ENCODE peak calls at places on chromosomes 12 and 14, in four cellular contexts. One of them, this sample, is unnamed.

GRCh38 chr12:18612971-18613370 is 124.8 kb downstream of the PLCZ1 start:
- DNase-seq in psoas muscle: no peak
- DNase-seq in lower lobe of right lung: no peak
- DNase-seq in naive thymus-derived CD4-positive, alpha-beta T cell: no peak
- DNase-seq in this sample: no peak

GRCh38 chr14:58794993-58795762 is 157.4 kb downstream of the DACT1 start:
- DNase-seq in naive thymus-derived CD4-positive, alpha-beta T cell: no peak
- DNase-seq in psoas muscle: no peak
- DNase-seq in lower lobe of right lung: no peak
- DNase-seq in this sample: no peak

GRCh38 chr14:99936738-99937474 is 128.3 kb upstream of the EVL start:
- DNase-seq in psoas muscle: no peak
- DNase-seq in lower lobe of right lung: no peak
- DNase-seq in naive thymus-derived CD4-positive, alpha-beta T cell: no peak
- DNase-seq in this sample: no peak

GRCh38 chr12:4448943-4449861 is 3.6 kb upstream of the FGF6 start:
- DNase-seq in naive thymus-derived CD4-positive, alpha-beta T cell: no peak
- DNase-seq in lower lobe of right lung: no peak
- DNase-seq in psoas muscle: no peak
- DNase-seq in this sample: no peak

GRCh38 chr12:71157601-71158233 is at the start of gene TSPAN8:
- DNase-seq in naive thymus-derived CD4-positive, alpha-beta T cell: no peak
- DNase-seq in psoas muscle: no peak
- DNase-seq in lower lobe of right lung: no peak
- DNase-seq in this sample: no peak

GRCh38 chr12:123445388-123446344 is 9.2 kb upstream of the RILPL2 start:
- DNase-seq in lower lobe of right lung: peak; percentile 72
- DNase-seq in naive thymus-derived CD4-positive, alpha-beta T cell: no peak
- DNase-seq in psoas muscle: no peak
- DNase-seq in this sample: no peak

GRCh38 chr12:119704065-119704747 is 36.3 kb downstream of the PRKAB1 start:
- DNase-seq in lower lobe of right lung: no peak
- DNase-seq in naive thymus-derived CD4-positive, alpha-beta T cell: no peak
- DNase-seq in psoas muscle: peak; percentile 68
- DNase-seq in this sample: no peak

GRCh38 chr12:26287666-26288408 is 92.5 kb downstream of the SSPN start:
- DNase-seq in naive thymus-derived CD4-positive, alpha-beta T cell: no peak
- DNase-seq in psoas muscle: peak; percentile 49
- DNase-seq in lower lobe of right lung: no peak
- DNase-seq in this sample: peak; percentile 62

GRCh38 chr14:102728509-102728908 is 48.7 kb upstream of the TRAF3 start:
- DNase-seq in lower lobe of right lung: no peak
- DNase-seq in psoas muscle: no peak
- DNase-seq in naive thymus-derived CD4-positive, alpha-beta T cell: no peak
- DNase-seq in this sample: no peak

GRCh38 chr14:54338696-54339317 is 58.0 kb upstream of the CDKN3 start:
- DNase-seq in naive thymus-derived CD4-positive, alpha-beta T cell: no peak
- DNase-seq in psoas muscle: no peak
- DNase-seq in lower lobe of right lung: no peak
- DNase-seq in this sample: peak; percentile 39

GRCh38 chr14:62796431-62796830 is 248.8 kb downstream of the KCNH5 start:
- DNase-seq in psoas muscle: no peak
- DNase-seq in lower lobe of right lung: no peak
- DNase-seq in naive thymus-derived CD4-positive, alpha-beta T cell: no peak
- DNase-seq in this sample: peak; percentile 44

GRCh38 chr12:86698581-86698980 is 442.4 kb upstream of the MGAT4C start:
- DNase-seq in psoas muscle: no peak
- DNase-seq in naive thymus-derived CD4-positive, alpha-beta T cell: no peak
- DNase-seq in lower lobe of right lung: no peak
- DNase-seq in this sample: no peak

GRCh38 chr12:106345739-106346138 is 11.8 kb upstream of the POLR3B start:
- DNase-seq in psoas muscle: no peak
- DNase-seq in naive thymus-derived CD4-positive, alpha-beta T cell: no peak
- DNase-seq in lower lobe of right lung: no peak
- DNase-seq in this sample: peak; percentile 77

GRCh38 chr12:98253207-98253606 is 262.2 kb upstream of the TMPO start:
- DNase-seq in naive thymus-derived CD4-positive, alpha-beta T cell: no peak
- DNase-seq in lower lobe of right lung: no peak
- DNase-seq in psoas muscle: no peak
- DNase-seq in this sample: no peak

GRCh38 chr14:65277027-65277426 is 135.5 kb upstream of the FUT8 start:
- DNase-seq in lower lobe of right lung: no peak
- DNase-seq in naive thymus-derived CD4-positive, alpha-beta T cell: no peak
- DNase-seq in psoas muscle: no peak
- DNase-seq in this sample: peak; percentile 32

DNA sequence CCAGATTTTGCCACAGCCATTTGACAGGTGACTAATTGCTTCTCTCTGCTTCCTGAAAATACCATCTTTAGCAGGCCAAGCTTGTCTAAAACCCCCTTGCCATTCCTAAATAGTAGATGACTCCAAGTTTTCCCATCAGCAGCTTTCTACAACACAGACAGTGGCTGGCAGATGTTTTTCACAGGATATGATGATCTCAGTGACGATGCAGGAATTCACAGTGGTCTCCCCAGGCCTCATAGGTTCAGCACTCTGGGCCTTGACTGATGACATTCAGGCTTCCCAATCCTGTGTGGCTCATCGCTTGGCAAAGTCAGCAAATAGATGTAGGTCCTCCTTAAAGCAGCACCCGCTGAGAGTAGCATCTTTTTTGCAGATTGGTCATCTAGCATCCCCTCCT is 215.9 kb upstream of the RGS6 start:
- DNase-seq in lower lobe of right lung: no peak
- DNase-seq in naive thymus-derived CD4-positive, alpha-beta T cell: no peak
- DNase-seq in psoas muscle: no peak
- DNase-seq in this sample: no peak
- H3K4me1 ChIP-seq in lower lobe of right lung: peaks cover 10% of the 10 kb centered on the region
- H3K4me1 ChIP-seq in naive thymus-derived CD4-positive, alpha-beta T cell: no peaks in the 10 kb centered on the region
- H3K4me1 ChIP-seq in psoas muscle: no peaks in the 10 kb centered on the region
- H3K4me1 ChIP-seq in this sample: peaks cover 4% of the 10 kb centered on the region

GRCh38 chr14:61475316-61475715 is 153.9 kb downstream of the PRKCH start:
- DNase-seq in lower lobe of right lung: no peak
- DNase-seq in psoas muscle: no peak
- DNase-seq in naive thymus-derived CD4-positive, alpha-beta T cell: no peak
- DNase-seq in this sample: no peak
- H3K4me1 ChIP-seq in lower lobe of right lung: peaks cover 98% of the 10 kb centered on the region
- H3K4me1 ChIP-seq in psoas muscle: peaks cover 45% of the 10 kb centered on the region
- H3K4me1 ChIP-seq in naive thymus-derived CD4-positive, alpha-beta T cell: peaks cover 95% of the 10 kb centered on the region
- H3K4me1 ChIP-seq in this sample: peaks cover 13% of the 10 kb centered on the region

DNA sequence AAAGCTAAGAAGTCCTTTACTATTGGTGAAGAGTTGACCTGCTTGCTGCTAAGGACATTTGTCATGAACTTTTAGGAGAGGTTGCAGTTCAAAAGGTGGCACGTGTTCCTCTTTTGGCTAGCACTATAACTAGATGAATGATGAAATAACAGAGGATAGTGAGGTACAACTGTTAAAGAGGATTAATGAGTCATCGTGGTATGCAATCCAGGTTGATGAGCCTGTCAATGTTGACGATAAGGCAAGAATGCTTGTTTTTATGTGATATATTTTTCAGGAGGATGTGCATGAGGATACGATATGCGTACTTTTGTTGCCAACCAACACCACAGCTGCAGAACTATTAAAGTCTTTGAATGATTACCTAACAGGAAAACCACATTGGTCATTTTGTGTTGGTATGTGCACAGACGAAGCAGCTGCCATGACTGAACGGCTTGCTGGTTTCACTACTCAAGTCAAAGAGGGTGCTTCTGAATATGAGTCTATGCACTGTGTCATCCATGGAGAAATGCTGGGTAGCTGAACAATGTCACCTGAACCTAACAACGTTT is 10.6 kb downstream of the CEP128 start:
- DNase-seq in lower lobe of right lung: no peak
- DNase-seq in naive thymus-derived CD4-positive, alpha-beta T cell: peak; percentile 48
- DNase-seq in psoas muscle: no peak
- DNase-seq in this sample: peak; percentile 94
- H3K4me1 ChIP-seq in lower lobe of right lung: no peaks in the 10 kb centered on the region
- H3K4me1 ChIP-seq in naive thymus-derived CD4-positive, alpha-beta T cell: peaks cover 6% of the 10 kb centered on the region
- H3K4me1 ChIP-seq in psoas muscle: no peaks in the 10 kb centered on the region
- H3K4me1 ChIP-seq in this sample: peaks cover 28% of the 10 kb centered on the region

GRCh38 chr12:92145731-92146496 is at the start of gene BTG1:
- DNase-seq in naive thymus-derived CD4-positive, alpha-beta T cell: peak; percentile 100
- DNase-seq in lower lobe of right lung: peak; percentile 99
- DNase-seq in psoas muscle: peak; percentile 99
- DNase-seq in this sample: peak; percentile 99
- H3K4me1 ChIP-seq in naive thymus-derived CD4-positive, alpha-beta T cell: peaks cover 14% of the 10 kb centered on the region
- H3K4me1 ChIP-seq in lower lobe of right lung: no peaks in the 10 kb centered on the region
- H3K4me1 ChIP-seq in psoas muscle: peaks cover 27% of the 10 kb centered on the region
- H3K4me1 ChIP-seq in this sample: peaks cover 20% of the 10 kb centered on the region

GRCh38 chr12:13093191-13093849 is 10.1 kb downstream of the GSG1 start:
- DNase-seq in psoas muscle: no peak
- DNase-seq in naive thymus-derived CD4-positive, alpha-beta T cell: no peak
- DNase-seq in lower lobe of right lung: no peak
- DNase-seq in this sample: peak; percentile 59

GRCh38 chr12:13091831-13092230 is 11.6 kb downstream of the GSG1 start:
- DNase-seq in lower lobe of right lung: no peak
- DNase-seq in psoas muscle: no peak
- DNase-seq in naive thymus-derived CD4-positive, alpha-beta T cell: no peak
- DNase-seq in this sample: no peak

GRCh38 chr12:13093850-13094225 is 9.6 kb downstream of the GSG1 start:
- DNase-seq in lower lobe of right lung: no peak
- DNase-seq in naive thymus-derived CD4-positive, alpha-beta T cell: no peak
- DNase-seq in psoas muscle: no peak
- DNase-seq in this sample: no peak

GRCh38 chr12:13095266-13095995 is 8.0 kb downstream of the GSG1 start:
- DNase-seq in naive thymus-derived CD4-positive, alpha-beta T cell: no peak
- DNase-seq in lower lobe of right lung: no peak
- DNase-seq in psoas muscle: no peak
- DNase-seq in this sample: no peak

GRCh38 chr12:13094349-13094748 is 9.1 kb downstream of the GSG1 start:
- DNase-seq in naive thymus-derived CD4-positive, alpha-beta T cell: no peak
- DNase-seq in lower lobe of right lung: no peak
- DNase-seq in psoas muscle: no peak
- DNase-seq in this sample: peak; percentile 66
- H3K4me1 ChIP-seq in naive thymus-derived CD4-positive, alpha-beta T cell: peaks cover 14% of the 10 kb centered on the region
- H3K4me1 ChIP-seq in lower lobe of right lung: peaks cover 39% of the 10 kb centered on the region
- H3K4me1 ChIP-seq in psoas muscle: no peaks in the 10 kb centered on the region
- H3K4me1 ChIP-seq in this sample: peaks cover 39% of the 10 kb centered on the region

GRCh38 chr12:75549989-75550388 is 38.6 kb upstream of the KRR1 start:
- DNase-seq in naive thymus-derived CD4-positive, alpha-beta T cell: no peak
- DNase-seq in lower lobe of right lung: no peak
- DNase-seq in psoas muscle: no peak
- DNase-seq in this sample: no peak
- H3K4me1 ChIP-seq in naive thymus-derived CD4-positive, alpha-beta T cell: no peaks in the 10 kb centered on the region
- H3K4me1 ChIP-seq in lower lobe of right lung: peaks cover 18% of the 10 kb centered on the region
- H3K4me1 ChIP-seq in psoas muscle: peaks cover 8% of the 10 kb centered on the region
- H3K4me1 ChIP-seq in this sample: peaks cover 6% of the 10 kb centered on the region

DNA sequence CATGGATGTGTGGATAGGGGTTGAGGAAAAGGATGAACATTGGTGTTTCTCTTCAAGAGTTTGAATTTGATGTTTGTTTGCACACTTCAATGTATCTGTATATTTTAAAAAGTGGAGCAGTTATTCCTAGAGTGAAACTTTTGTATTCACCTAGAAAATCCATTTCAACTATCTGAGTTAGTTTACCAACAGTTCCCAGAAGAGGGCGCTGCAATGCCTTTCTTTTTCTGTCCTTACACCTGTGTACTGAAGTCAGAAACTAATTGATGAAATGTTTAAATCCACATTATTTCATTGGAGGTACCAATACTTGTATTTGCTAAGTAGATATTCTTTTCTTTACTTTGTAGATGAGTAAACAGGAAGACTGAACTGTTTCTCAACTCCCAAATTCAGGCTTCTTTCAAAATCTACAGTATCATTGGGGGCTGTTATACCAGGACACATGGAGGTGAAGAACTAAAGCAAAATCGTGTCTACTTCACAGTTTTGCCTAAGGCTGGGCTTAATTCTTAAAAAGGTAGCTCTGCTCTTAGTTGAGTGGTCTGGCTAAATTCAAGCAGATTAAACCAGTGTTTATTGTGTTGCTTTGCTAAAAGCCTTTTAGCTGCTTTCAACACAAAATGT is 26.6 kb upstream of the KLRB1 start:
- DNase-seq in psoas muscle: no peak
- DNase-seq in naive thymus-derived CD4-positive, alpha-beta T cell: peak; percentile 74
- DNase-seq in lower lobe of right lung: no peak
- DNase-seq in this sample: peak; percentile 31
- H3K4me1 ChIP-seq in psoas muscle: no peaks in the 10 kb centered on the region
- H3K4me1 ChIP-seq in naive thymus-derived CD4-positive, alpha-beta T cell: peaks cover 33% of the 10 kb centered on the region
- H3K4me1 ChIP-seq in lower lobe of right lung: peaks cover 19% of the 10 kb centered on the region
- H3K4me1 ChIP-seq in this sample: peaks cover 10% of the 10 kb centered on the region

GRCh38 chr12:54426690-54427089 is 7.6 kb upstream of the ITGA5 start:
- DNase-seq in naive thymus-derived CD4-positive, alpha-beta T cell: no peak
- DNase-seq in lower lobe of right lung: no peak
- DNase-seq in psoas muscle: no peak
- DNase-seq in this sample: no peak

GRCh38 chr12:54421175-54421872 is 2.3 kb upstream of the ITGA5 start:
- DNase-seq in lower lobe of right lung: no peak
- DNase-seq in naive thymus-derived CD4-positive, alpha-beta T cell: no peak
- DNase-seq in psoas muscle: peak; percentile 90
- DNase-seq in this sample: no peak

GRCh38 chr12:54421873-54422250 is 2.8 kb upstream of the ITGA5 start:
- DNase-seq in lower lobe of right lung: no peak
- DNase-seq in psoas muscle: no peak
- DNase-seq in naive thymus-derived CD4-positive, alpha-beta T cell: no peak
- DNase-seq in this sample: no peak

GRCh38 chr12:54425696-54426095 is 6.6 kb upstream of the ITGA5 start:
- DNase-seq in naive thymus-derived CD4-positive, alpha-beta T cell: no peak
- DNase-seq in psoas muscle: peak; percentile 78
- DNase-seq in lower lobe of right lung: no peak
- DNase-seq in this sample: no peak

GRCh38 chr12:54424232-54424631 is 5.2 kb upstream of the ITGA5 start:
- DNase-seq in psoas muscle: no peak
- DNase-seq in lower lobe of right lung: no peak
- DNase-seq in naive thymus-derived CD4-positive, alpha-beta T cell: no peak
- DNase-seq in this sample: no peak
- H3K4me1 ChIP-seq in psoas muscle: peaks cover 10% of the 10 kb centered on the region
- H3K4me1 ChIP-seq in lower lobe of right lung: peaks cover 56% of the 10 kb centered on the region
- H3K4me1 ChIP-seq in naive thymus-derived CD4-positive, alpha-beta T cell: peaks cover 16% of the 10 kb centered on the region
- H3K4me1 ChIP-seq in this sample: peaks cover 31% of the 10 kb centered on the region

This sample was measured in foreskin keratinocyte.